ENCODE peak calls at places on chromosomes 7 and 10, in four cellular contexts. P is H54; U is DMS153; N is stimulated activated CD4-positive, alpha-beta T cell treated with anti-CD3 and anti-CD28 coated beads, Interleukin-2, amount 100 ng/mL, for 48 hours. Y is an unnamed sample.

GRCh38 chr7:90579181-90579688 is 16.9 kb upstream of the CDK14 start:
- DNase-seq in P (no peak), U (no peak), N (no peak), Y (no peak)

GRCh38 chr7:155962191-155962967 is 150.1 kb upstream of the SHH start:
- DNase-seq in P (peak), U (peak), N (peak), Y (no peak)

GRCh38 chr7:134290286-134290685 is 26.4 kb downstream of the SLC35B4 start:
- DNase-seq in P (no peak), U (no peak), N (no peak), Y (no peak)

GRCh38 chr7:81492910-81493309 is 276.9 kb downstream of the HGF start:
- DNase-seq in P (no peak), U (no peak), N (no peak), Y (no peak)

GRCh38 chr7:129401228-129401967 is 32.8 kb upstream of the STRIP2 start:
- DNase-seq in P (peak), U (no peak), N (no peak), Y (no peak)

GRCh38 chr10:109914966-109915365 is 8.3 kb downstream of the XPNPEP1 start:
- DNase-seq in P (peak), U (no peak), N (no peak), Y (no peak)

GRCh38 chr7:50781371-50781770 is 1.3 kb downstream of the GRB10 start:
- DNase-seq in P (no peak), U (no peak), N (peak), Y (no peak)

GRCh38 chr10:18501198-18501597 is 150.2 kb downstream of the NSUN6 start:
- DNase-seq in P (peak), U (no peak), N (peak), Y (no peak)

GRCh38 chr10:132248455-132249231 is 59.1 kb downstream of the STK32C start:
- DNase-seq in P (no peak), U (peak), N (peak), Y (no peak)

GRCh38 chr10:116271593-116272496 is 1.2 kb downstream of the GFRA1 start:
- DNase-seq in P (no peak), U (no peak), N (no peak), Y (peak)

GRCh38 chr10:77501846-77502251 is 135.8 kb downstream of the KCNMA1 start:
- DNase-seq in P (peak), U (no peak), N (no peak), Y (no peak)

GRCh38 chr10:4527281-4527960 is 298.6 kb upstream of the AKR1E2 start:
- DNase-seq in P (no peak), U (no peak), N (no peak), Y (no peak)

GRCh38 chr10:11184093-11184492 is 166.4 kb downstream of the CELF2 start:
- DNase-seq in P (no peak), U (no peak), N (no peak), Y (no peak)

GRCh38 chr10:119761106-119761505 is 35.3 kb downstream of the INPP5F start:
- DNase-seq in P (peak), U (no peak), N (no peak), Y (no peak)

GRCh38 chr10:34737772-34738169 is 77.3 kb downstream of the PARD3 start:
- DNase-seq in P (no peak), U (no peak), N (no peak), Y (no peak)

GRCh38 chr7:84218681-84219080 is 24.1 kb upstream of the SEMA3A start:
- DNase-seq in P (no peak), U (no peak), N (no peak), Y (no peak)

GRCh38 chr7:97002555-97003261 is 2.6 kb upstream of the DLX6 start:
- DNase-seq in P (no peak), U (peak), N (no peak), Y (no peak)

GRCh38 chr10:94192974-94193373 is 169.8 kb downstream of the NOC3L start:
- DNase-seq in P (no peak), U (no peak), N (no peak), Y (no peak)

Y was measured in stimulated activated naive B cell treated with anti-CD40 and anti-IgM and Interleukin-4, amounts not matched to agents 10 μg/mL and 1 μg/mL and 100 μg/mL, for 72 hours.